ENCODE peak calls at places on chromosomes 6 and 20, in four cellular contexts. P is naive thymus-derived CD8-positive, alpha-beta T cell; E is aorta; C is tibial artery. U is an unnamed sample.

GRCh38 chr6:10528170-10528981 is 7.2 kb downstream of the GCNT2 start:
- DNase-seq in E (no peak), C (peak; percentile 26), P (peak; percentile 18), U (no peak)

GRCh38 chr6:139882977-139883728 is 508.7 kb upstream of the CITED2 start:
- DNase-seq in E (no peak), P (no peak), C (no peak), U (no peak)

GRCh38 chr6:84260926-84261325 is 33.5 kb upstream of the CEP162 start:
- DNase-seq in C (no peak), P (no peak), E (no peak), U (no peak)

GRCh38 chr6:163711615-163712568 is 297.4 kb downstream of the QKI start:
- DNase-seq in C (peak; percentile 87), E (peak; percentile 87), P (no peak), U (peak; percentile 91)

GRCh38 chr6:20137288-20137687 is 75.0 kb downstream of the MBOAT1 start:
- DNase-seq in E (no peak), C (no peak), P (no peak), U (no peak)

GRCh38 chr6:143806282-143807102 is 36.6 kb upstream of the LTV1 start:
- DNase-seq in P (no peak), C (no peak), E (peak; percentile 59), U (no peak)

GRCh38 chr20:9488063-9488462 is 26.3 kb upstream of the LAMP5 start:
- DNase-seq in P (no peak), E (no peak), C (no peak), U (no peak)

GRCh38 chr6:43263314-43264178 is 20.3 kb downstream of the TTBK1 start:
- DNase-seq in C (peak; percentile 60), P (peak; percentile 64), E (peak; percentile 85), U (peak; percentile 86)

GRCh38 chr6:42745083-42745637 is 743 bp downstream of the TBCC start:
- DNase-seq in C (no peak), E (peak; percentile 57), P (peak; percentile 19), U (peak; percentile 69)

GRCh38 chr6:151069641-151070040 is 170.1 kb upstream of the AKAP12 start:
- DNase-seq in P (no peak), E (no peak), C (no peak), U (no peak)

GRCh38 chr6:25899123-25899522 is 25.1 kb upstream of the SLC17A3 start:
- DNase-seq in E (no peak), P (no peak), C (no peak), U (no peak)

GRCh38 chr6:128638817-128639216 is 118.4 kb upstream of the PTPRK start:
- DNase-seq in E (no peak), P (no peak), C (no peak), U (no peak)

GRCh38 chr6:90256698-90257485 is 39.8 kb downstream of the BACH2 start:
- DNase-seq in C (no peak), E (no peak), P (peak; percentile 35), U (no peak)

GRCh38 chr6:146347690-146348089 is 195.9 kb upstream of the RAB32 start:
- DNase-seq in P (no peak), C (no peak), E (no peak), U (no peak)

GRCh38 chr6:132199343-132199742 is 201.9 kb downstream of the MOXD1 start:
- DNase-seq in P (no peak), E (no peak), C (no peak), U (no peak)

GRCh38 chr6:74277749-74278148 is 581.7 kb downstream of the CD109 start:
- DNase-seq in E (no peak), C (no peak), P (no peak), U (no peak)

GRCh38 chr6:138275976-138276375 is 57.7 kb upstream of the PBOV1 start:
- DNase-seq in E (no peak), P (no peak), C (no peak), U (no peak)

GRCh38 chr20:60332523-60332922 is 374.3 kb downstream of the CDH26 start:
- DNase-seq in P (no peak), E (no peak), C (no peak), U (no peak)

GRCh38 chr6:132142308-132142707 is 191.1 kb upstream of the CCN2 start:
- DNase-seq in P (no peak), E (no peak), C (no peak), U (no peak)

GRCh38 chr6:131839388-131839787 is 31.6 kb downstream of the ENPP1 start:
- DNase-seq in C (no peak), P (no peak), E (no peak), U (no peak)

GRCh38 chr20:45788351-45788750 is 3.3 kb downstream of the WFDC3 start:
- DNase-seq in C (no peak), E (no peak), P (no peak), U (no peak)

GRCh38 chr20:10113746-10114145 is 79.0 kb downstream of the ANKEF1 start:
- DNase-seq in C (no peak), E (no peak), P (no peak), U (no peak)

GRCh38 chr20:37265152-37265551 is 3.5 kb upstream of the GHRH start:
- DNase-seq in C (no peak), P (no peak), E (no peak), U (no peak)

GRCh38 chr6:106560966-106561740 is 68.1 kb downstream of the RTN4IP1 start:
- DNase-seq in E (no peak), P (no peak), C (no peak), U (no peak)

GRCh38 chr20:1979116-1979778 is 14.6 kb downstream of the PDYN start:
- DNase-seq in C (no peak), P (no peak), E (no peak), U (no peak)

GRCh38 chr6:134630468-134631180 is 312.7 kb upstream of the SGK1 start:
- DNase-seq in P (no peak), E (no peak), C (peak; percentile 33), U (no peak)

GRCh38 chr20:9460518-9460917 is 53.9 kb upstream of the LAMP5 start:
- DNase-seq in E (no peak), P (no peak), C (no peak), U (no peak)

GRCh38 chr20:19122395-19122794 is 90.0 kb upstream of the SLC24A3 start:
- DNase-seq in P (no peak), E (no peak), C (no peak), U (no peak)

GRCh38 chr6:157984686-157985225 is 3.1 kb downstream of the SYNJ2 start:
- DNase-seq in P (no peak), C (no peak), E (no peak), U (no peak)

U was measured in Right ventricle myocardium inferior.